ENCODE peak calls at places on chromosome 6, in eight cellular contexts. E, G, I, A, Z, Y, B and J are unnamed samples.

GRCh38 chr6:139531148-139531547 is 156.7 kb upstream of the CITED2 start:
- DNase-seq in A (peak; percentile 42), Y (peak; percentile 14), B (no peak), Z (no peak), I (no peak), E (no peak), G (peak; percentile 9), J (no peak)

GRCh38 chr6:50958148-50958547 is 139.5 kb downstream of the TFAP2B start:
- DNase-seq in B (no peak), E (no peak), Z (no peak), Y (no peak), I (no peak), G (no peak), A (no peak), J (no peak)

GRCh38 chr6:133241901-133242760 is 974 bp downstream of the EYA4 start:
- DNase-seq in Y (no peak), Z (no peak), A (peak; percentile 27), G (no peak), E (no peak), B (no peak), I (no peak), J (no peak)

GRCh38 chr6:155310596-155310995 is 3.7 kb downstream of the TFB1M start:
- DNase-seq in E (no peak), Y (no peak), A (peak; percentile 30), B (no peak), I (no peak), Z (no peak), G (no peak), J (no peak)

GRCh38 chr6:133396225-133396624 is 155.1 kb downstream of the EYA4 start:
- DNase-seq in Y (no peak), E (no peak), Z (no peak), I (no peak), G (no peak), A (peak; percentile 11), B (no peak), J (no peak)

GRCh38 chr6:141212296-141212695 is 920.4 kb upstream of the GJE1 start:
- DNase-seq in Z (no peak), B (no peak), I (no peak), E (no peak), Y (no peak), A (no peak), G (no peak), J (no peak)

GRCh38 chr6:112938656-112939055 is 591.5 kb downstream of the RFPL4B start:
- DNase-seq in E (no peak), B (no peak), Y (no peak), A (peak; percentile 32), Z (no peak), G (no peak), I (no peak), J (no peak)

GRCh38 chr6:91387290-91388062 is 800.6 kb upstream of the MAP3K7 start:
- DNase-seq in A (no peak), Z (no peak), E (no peak), Y (no peak), I (no peak), G (no peak), B (no peak), J (no peak)

GRCh38 chr6:108176281-108177089 is 10.7 kb downstream of the NR2E1 start:
- DNase-seq in Y (no peak), I (no peak), A (no peak), B (no peak), G (no peak), Z (no peak), E (no peak), J (no peak)

GRCh38 chr6:128508588-128509296 is 11.7 kb downstream of the PTPRK start:
- DNase-seq in Z (peak; percentile 97), E (no peak), Y (no peak), I (no peak), A (peak; percentile 96), G (no peak), B (no peak), J (no peak)

GRCh38 chr6:114108119-114109002 is 137.4 kb upstream of the HDAC2 start:
- DNase-seq in E (peak; percentile 16), A (peak; percentile 42), I (peak; percentile 68), Z (peak; percentile 63), B (peak; percentile 45), G (no peak), Y (peak; percentile 56), J (no peak)

GRCh38 chr6:1087112-1087843 is 224.6 kb upstream of the FOXQ1 start:
- DNase-seq in E (no peak), Y (peak; percentile 59), A (no peak), I (no peak), Z (no peak), G (no peak), B (no peak), J (no peak)

GRCh38 chr6:83867527-83868161 is 8.2 kb downstream of the CYB5R4 start:
- DNase-seq in Z (no peak), A (peak; percentile 95), Y (peak; percentile 36), E (no peak), I (peak; percentile 61), B (no peak), G (no peak), J (no peak)

GRCh38 chr6:35055906-35056305 is 85.2 kb downstream of the TCP11 start:
- DNase-seq in G (no peak), B (no peak), Y (no peak), E (no peak), A (no peak), Z (no peak), I (no peak), J (no peak)

GRCh38 chr6:170490259-170490658 is 62.8 kb downstream of the PSMB1 start:
- DNase-seq in I (no peak), G (no peak), Y (no peak), Z (no peak), B (no peak), E (no peak), A (no peak), J (no peak)

GRCh38 chr6:35425284-35425683 is 26.9 kb upstream of the FANCE start:
- DNase-seq in Z (no peak), E (no peak), B (no peak), A (peak; percentile 97), I (no peak), Y (no peak), G (no peak), J (no peak)

GRCh38 chr6:38020593-38020992 is 201.1 kb downstream of the ZFAND3 start:
- DNase-seq in G (no peak), B (no peak), Y (no peak), A (no peak), I (no peak), E (no peak), Z (no peak), J (no peak)

GRCh38 chr6:163572612-163573011 is 158.1 kb downstream of the QKI start:
- DNase-seq in I (no peak), Y (no peak), A (peak; percentile 22), B (no peak), E (no peak), Z (no peak), G (no peak), J (no peak)

GRCh38 chr6:11789754-11790153 is 11.2 kb upstream of the ADTRP start:
- DNase-seq in I (no peak), B (no peak), E (no peak), Z (no peak), Y (no peak), A (no peak), G (no peak), J (no peak)

DNA sequence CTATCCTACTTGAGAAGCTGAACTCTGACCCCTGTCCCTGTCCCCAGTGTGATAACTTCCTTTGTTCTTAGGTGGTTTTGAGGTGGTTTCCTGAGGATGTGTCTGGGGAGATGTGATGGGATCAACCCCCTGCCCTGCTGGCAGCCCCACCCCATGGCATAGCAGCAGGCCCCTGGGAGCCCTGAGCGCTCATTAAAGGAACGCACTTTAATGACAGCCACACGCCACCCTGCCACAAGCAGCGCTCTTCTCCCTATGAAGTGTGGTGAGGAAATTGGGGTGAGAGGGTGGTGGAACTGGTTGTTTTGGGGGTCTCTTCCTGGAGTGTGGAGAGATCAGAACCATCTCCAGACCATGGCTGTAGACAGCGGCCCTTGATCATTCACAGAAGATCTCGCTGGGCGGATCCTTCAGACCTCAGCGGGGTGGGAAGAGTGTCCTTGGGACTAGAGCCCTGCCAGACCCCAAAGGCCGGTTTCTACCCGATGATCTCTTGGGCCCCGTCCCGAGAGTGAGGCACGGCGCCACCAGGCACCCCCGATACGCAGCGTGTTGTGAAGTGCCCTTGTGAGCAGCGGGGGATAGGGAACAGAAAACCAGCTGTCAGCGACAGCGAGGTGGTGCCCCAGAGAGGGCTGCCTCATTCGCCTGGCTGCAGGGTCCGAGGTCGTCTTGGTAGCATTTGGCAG is 45.4 kb downstream of the SYNJ2 start:
- DNase-seq in Y (no peak), G (no peak), Z (no peak), E (no peak), A (no peak), B (no peak), I (no peak), J (no peak)
- H3K27ac ChIP-seq in Y (peak overlapping the region; percentile 71), G (peak overlapping the region; percentile 77), Z (peak overlapping the region; percentile 50), E (peak overlapping the region; percentile 89), A (peak overlapping the region; percentile 99), B (peak overlapping the region; percentile 82), I (peak overlapping the region; percentile 82), J (peak overlapping the region; percentile 91)

DNA sequence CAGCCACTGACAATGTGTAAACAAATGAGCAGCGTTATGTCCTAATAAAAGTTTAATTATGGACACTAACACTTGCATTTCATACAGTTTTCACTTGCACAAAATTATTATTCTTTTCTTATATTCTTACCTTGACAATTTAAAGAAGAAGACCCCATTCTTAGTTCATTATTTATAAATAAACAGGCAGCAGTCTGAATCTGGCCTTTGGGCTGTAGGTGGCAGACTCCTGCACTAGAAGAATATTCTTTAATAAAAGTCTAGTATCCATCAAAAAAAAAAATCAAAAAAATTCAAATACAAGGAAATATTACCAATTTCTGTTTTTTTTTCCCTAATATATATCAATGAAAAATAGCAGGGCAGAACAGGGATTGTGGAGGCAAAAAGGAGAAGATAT is 24.8 kb downstream of the PTCHD4 start:
- DNase-seq in A (no peak), E (no peak), Y (no peak), I (no peak), Z (no peak), B (no peak), G (no peak), J (no peak)
- TF ChIP-seq CTCF in A (no peak), E (no peak), Y (no peak), I (no peak), Z (no peak), B (no peak), G (no peak), J (no peak)

GRCh38 chr6:138004423-138005287 is 102.6 kb downstream of the PERP start:
- DNase-seq in I (no peak), B (no peak), E (no peak), Y (no peak), A (no peak), G (no peak), Z (peak; percentile 35), J (no peak)
- H3K27me3 ChIP-seq in I (no peaks in the 10 kb centered on the region), B (no peaks in the 10 kb centered on the region), E (no peaks in the 10 kb centered on the region), Y (no peaks in the 10 kb centered on the region), A (no peaks in the 10 kb centered on the region), G (no peaks in the 10 kb centered on the region), Z (no peaks in the 10 kb centered on the region), J (no peaks in the 10 kb centered on the region)

DNA sequence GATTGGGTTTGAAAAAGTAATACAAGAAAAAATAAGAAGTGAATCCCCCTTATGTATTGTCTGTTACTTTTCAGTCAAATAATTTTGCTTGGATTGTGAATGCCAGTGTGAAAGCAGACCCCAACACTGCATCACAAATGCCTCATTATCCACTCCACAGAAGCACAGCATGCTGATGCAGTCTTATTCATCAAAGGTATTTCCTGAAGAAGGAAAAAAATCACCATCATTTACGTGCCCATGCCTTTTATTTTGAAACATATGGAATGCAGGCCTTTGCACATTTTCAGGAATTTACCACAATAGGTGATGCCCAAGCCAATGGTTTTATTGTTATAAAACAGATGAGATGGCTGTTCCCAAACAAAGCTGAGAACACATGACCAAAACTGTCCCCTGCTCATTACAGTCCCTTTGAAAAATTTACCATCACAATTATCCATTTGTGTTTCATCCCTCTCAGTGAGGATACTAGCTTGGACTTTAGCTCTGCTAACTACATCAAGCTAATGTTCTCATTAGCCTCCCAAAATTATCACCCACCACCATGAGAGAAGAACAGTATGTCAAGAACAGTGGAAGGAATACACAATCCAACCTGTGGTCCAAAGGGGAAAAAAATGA is 180.6 kb upstream of the HTR1E start:
- DNase-seq in Y (no peak), I (no peak), A (no peak), G (no peak), E (no peak), B (no peak), Z (no peak), J (no peak)
- H3K27ac ChIP-seq in Y (no peak overlapping the region), I (no peak overlapping the region), A (no peak overlapping the region), G (no peak overlapping the region), E (no peak overlapping the region), B (no peak overlapping the region), Z (no peak overlapping the region), J (no peak overlapping the region)